ENCODE peak calls at places on chromosomes 4 and X, in five cellular contexts. One of them, this sample, is unnamed.

GRCh38 chr4:131499139-131499873 is 1649.8 kb upstream of the PCDH10 start:
- DNase-seq in GM12865: no peak
- DNase-seq in AG09319: no peak
- DNase-seq in neural crest cell: no peak
- DNase-seq in B cell: no peak
- DNase-seq in this sample: no peak

GRCh38 chr4:31187979-31188378 is 467.8 kb downstream of the PCDH7 start:
- DNase-seq in GM12865: no peak
- DNase-seq in neural crest cell: no peak
- DNase-seq in AG09319: no peak
- DNase-seq in B cell: no peak
- DNase-seq in this sample: no peak

GRCh38 chr4:153780876-153781275 is 8.0 kb downstream of the SFRP2 start:
- DNase-seq in B cell: no peak
- DNase-seq in neural crest cell: no peak
- DNase-seq in GM12865: peak; percentile 37
- DNase-seq in AG09319: no peak
- DNase-seq in this sample: no peak

GRCh38 chr4:40621592-40622512 is 7.8 kb downstream of the RBM47 start:
- DNase-seq in B cell: peak; percentile 45
- DNase-seq in neural crest cell: no peak
- DNase-seq in AG09319: peak; percentile 94
- DNase-seq in GM12865: peak; percentile 95
- DNase-seq in this sample: peak; percentile 56

GRCh38 chr4:16693641-16694040 is 204.8 kb downstream of the LDB2 start:
- DNase-seq in GM12865: no peak
- DNase-seq in neural crest cell: no peak
- DNase-seq in AG09319: no peak
- DNase-seq in B cell: no peak
- DNase-seq in this sample: no peak

GRCh38 chr4:48173055-48173991 is 39.3 kb upstream of the TXK start:
- DNase-seq in AG09319: peak; percentile 24
- DNase-seq in neural crest cell: no peak
- DNase-seq in GM12865: peak; percentile 70
- DNase-seq in B cell: no peak
- DNase-seq in this sample: peak; percentile 16

GRCh38 chr4:133618963-133619362 is 469.9 kb downstream of the PCDH10 start:
- DNase-seq in neural crest cell: no peak
- DNase-seq in GM12865: no peak
- DNase-seq in AG09319: no peak
- DNase-seq in B cell: no peak
- DNase-seq in this sample: no peak

GRCh38 chrX:70979136-70979762 is 48.4 kb upstream of the SLC7A3 start:
- DNase-seq in B cell: no peak
- DNase-seq in GM12865: peak; percentile 10
- DNase-seq in AG09319: no peak
- DNase-seq in neural crest cell: no peak
- DNase-seq in this sample: peak; percentile 9

GRCh38 chrX:19658030-19658429 is 142.7 kb upstream of the MAP3K15 start:
- DNase-seq in AG09319: no peak
- DNase-seq in B cell: no peak
- DNase-seq in neural crest cell: no peak
- DNase-seq in GM12865: no peak
- DNase-seq in this sample: no peak

GRCh38 chr4:1678244-1678643 is 5.9 kb downstream of the FAM53A start:
- DNase-seq in B cell: no peak
- DNase-seq in GM12865: no peak
- DNase-seq in AG09319: no peak
- DNase-seq in neural crest cell: no peak
- DNase-seq in this sample: no peak

GRCh38 chr4:20262221-20262620 is 10.5 kb downstream of the SLIT2 start:
- DNase-seq in GM12865: no peak
- DNase-seq in neural crest cell: no peak
- DNase-seq in B cell: no peak
- DNase-seq in AG09319: no peak
- DNase-seq in this sample: no peak

GRCh38 chrX:107025538-107025937 is 25.5 kb upstream of the MORC4 start:
- DNase-seq in B cell: no peak
- DNase-seq in GM12865: peak; percentile 20
- DNase-seq in AG09319: no peak
- DNase-seq in neural crest cell: no peak
- DNase-seq in this sample: peak; percentile 8

GRCh38 chrX:73849054-73849453 is 286.1 kb downstream of the CHIC1 start:
- DNase-seq in GM12865: no peak
- DNase-seq in AG09319: no peak
- DNase-seq in B cell: no peak
- DNase-seq in neural crest cell: no peak
- DNase-seq in this sample: no peak

GRCh38 chr4:76904646-76905190 is 6.8 kb upstream of the SOWAHB start:
- DNase-seq in neural crest cell: no peak
- DNase-seq in AG09319: no peak
- DNase-seq in GM12865: no peak
- DNase-seq in B cell: no peak
- DNase-seq in this sample: no peak

GRCh38 chr4:135238940-135239339 is 1037.4 kb upstream of the PABPC4L start:
- DNase-seq in GM12865: no peak
- DNase-seq in AG09319: no peak
- DNase-seq in B cell: no peak
- DNase-seq in neural crest cell: no peak
- DNase-seq in this sample: no peak

GRCh38 chr4:185549095-185549494 is 13.8 kb upstream of the PDLIM3 start:
- DNase-seq in B cell: no peak
- DNase-seq in GM12865: no peak
- DNase-seq in neural crest cell: no peak
- DNase-seq in AG09319: no peak
- DNase-seq in this sample: no peak

GRCh38 chr4:14025093-14025492 is 397.6 kb upstream of the BOD1L1 start:
- DNase-seq in B cell: no peak
- DNase-seq in AG09319: no peak
- DNase-seq in neural crest cell: no peak
- DNase-seq in GM12865: no peak
- DNase-seq in this sample: no peak

GRCh38 chr4:17447056-17447455 is 64.8 kb downstream of the QDPR start:
- DNase-seq in B cell: no peak
- DNase-seq in AG09319: no peak
- DNase-seq in GM12865: no peak
- DNase-seq in neural crest cell: no peak
- DNase-seq in this sample: no peak

GRCh38 chr4:81366786-81367185 is 104.9 kb downstream of the RASGEF1B start:
- DNase-seq in B cell: no peak
- DNase-seq in AG09319: no peak
- DNase-seq in GM12865: no peak
- DNase-seq in neural crest cell: no peak
- DNase-seq in this sample: no peak

GRCh38 chr4:127759893-127760292 is 22.2 kb upstream of the HSPA4L start:
- DNase-seq in neural crest cell: no peak
- DNase-seq in GM12865: no peak
- DNase-seq in AG09319: no peak
- DNase-seq in B cell: no peak
- DNase-seq in this sample: no peak

GRCh38 chr4:32841217-32841616 is 2121.0 kb downstream of the PCDH7 start:
- DNase-seq in AG09319: no peak
- DNase-seq in GM12865: no peak
- DNase-seq in B cell: no peak
- DNase-seq in neural crest cell: no peak
- DNase-seq in this sample: no peak

GRCh38 chr4:22607382-22607781 is 85.4 kb upstream of the GBA3 start:
- DNase-seq in GM12865: peak; percentile 70
- DNase-seq in B cell: peak; percentile 22
- DNase-seq in AG09319: peak; percentile 12
- DNase-seq in neural crest cell: no peak
- DNase-seq in this sample: peak; percentile 14

GRCh38 chr4:81923140-81923539 is 450.7 kb downstream of the HNRNPD start:
- DNase-seq in neural crest cell: no peak
- DNase-seq in B cell: no peak
- DNase-seq in GM12865: no peak
- DNase-seq in AG09319: no peak
- DNase-seq in this sample: no peak

GRCh38 chr4:119627267-119628190 is 1.1 kb downstream of the PDE5A start:
- DNase-seq in AG09319: peak; percentile 70
- DNase-seq in neural crest cell: peak; percentile 51
- DNase-seq in GM12865: peak; percentile 52
- DNase-seq in B cell: peak; percentile 86
- DNase-seq in this sample: peak; percentile 84

GRCh38 chrX:48992341-48992740 is 9.7 kb downstream of the GRIPAP1 start:
- DNase-seq in B cell: no peak
- DNase-seq in AG09319: no peak
- DNase-seq in GM12865: no peak
- DNase-seq in neural crest cell: no peak
- DNase-seq in this sample: no peak

GRCh38 chr4:174461438-174462106 is 60.7 kb downstream of the HPGD start:
- DNase-seq in B cell: no peak
- DNase-seq in neural crest cell: no peak
- DNase-seq in GM12865: no peak
- DNase-seq in AG09319: no peak
- DNase-seq in this sample: no peak

GRCh38 chr4:174815282-174815681 is 13.8 kb downstream of the GLRA3 start:
- DNase-seq in GM12865: no peak
- DNase-seq in neural crest cell: no peak
- DNase-seq in AG09319: no peak
- DNase-seq in B cell: no peak
- DNase-seq in this sample: no peak

GRCh38 chrX:115017455-115017854 is at the start of gene IL13RA2:
- DNase-seq in GM12865: no peak
- DNase-seq in neural crest cell: no peak
- DNase-seq in B cell: no peak
- DNase-seq in AG09319: no peak
- DNase-seq in this sample: no peak

GRCh38 chr4:80142396-80143304 is 54.7 kb upstream of the PRDM8 start:
- DNase-seq in neural crest cell: no peak
- DNase-seq in GM12865: no peak
- DNase-seq in B cell: no peak
- DNase-seq in AG09319: no peak
- DNase-seq in this sample: no peak

DNA sequence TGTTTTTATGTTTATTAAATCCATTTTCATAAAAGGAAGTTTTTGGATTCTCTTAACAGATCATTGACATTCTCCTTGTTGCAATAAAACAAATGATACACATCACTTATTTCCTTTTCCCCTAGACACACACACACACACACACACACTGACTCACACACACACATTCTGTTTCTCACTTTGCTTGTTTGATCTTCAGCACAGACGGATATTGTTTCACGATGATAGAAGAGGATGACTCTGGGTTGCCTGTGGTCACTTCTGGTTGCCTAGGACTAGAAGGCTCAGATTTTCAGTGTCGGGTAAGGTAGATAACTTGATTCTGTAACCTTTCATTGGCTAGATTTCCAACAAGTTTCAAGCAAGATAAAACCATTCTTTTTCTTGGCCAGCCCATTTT is 356.8 kb downstream of the BMPR1B start:
- DNase-seq in neural crest cell: no peak
- DNase-seq in GM12865: no peak
- DNase-seq in AG09319: no peak
- DNase-seq in B cell: no peak
- DNase-seq in this sample: no peak
- TF ChIP-seq CTCF in neural crest cell: no peak
- TF ChIP-seq CTCF in GM12865: no peak
- TF ChIP-seq CTCF in AG09319: no peak
- TF ChIP-seq CTCF in B cell: no peak
- TF ChIP-seq CTCF in this sample: no peak

GRCh38 chrX:131675596-131676194 is 131.8 kb downstream of the OR13H1 start:
- DNase-seq in GM12865: peak; percentile 3
- DNase-seq in B cell: no peak
- DNase-seq in neural crest cell: no peak
- DNase-seq in AG09319: no peak
- DNase-seq in this sample: peak; percentile 38
- TF ChIP-seq CTCF in GM12865: peak; percentile 22
- TF ChIP-seq CTCF in B cell: peak; percentile 17
- TF ChIP-seq CTCF in neural crest cell: peak; percentile 71
- TF ChIP-seq CTCF in AG09319: peak; percentile 49
- TF ChIP-seq CTCF in this sample: peak; percentile 26

GRCh38 chr4:115119804-115120352 is 6.5 kb upstream of the NDST4 start:
- DNase-seq in B cell: no peak
- DNase-seq in AG09319: no peak
- DNase-seq in GM12865: no peak
- DNase-seq in neural crest cell: no peak
- DNase-seq in this sample: no peak
- TF ChIP-seq CTCF in B cell: no peak
- TF ChIP-seq CTCF in AG09319: peak; percentile 3
- TF ChIP-seq CTCF in GM12865: no peak
- TF ChIP-seq CTCF in neural crest cell: peak; percentile 47
- TF ChIP-seq CTCF in this sample: no peak

GRCh38 chrX:10326578-10326977 is 169.8 kb downstream of the CLCN4 start:
- DNase-seq in neural crest cell: no peak
- DNase-seq in AG09319: peak; percentile 4
- DNase-seq in GM12865: peak; percentile 2
- DNase-seq in B cell: no peak
- DNase-seq in this sample: no peak
- TF ChIP-seq CTCF in neural crest cell: peak; percentile 21
- TF ChIP-seq CTCF in AG09319: peak; percentile 41
- TF ChIP-seq CTCF in GM12865: no peak
- TF ChIP-seq CTCF in B cell: no peak
- TF ChIP-seq CTCF in this sample: peak; percentile 12

GRCh38 chrX:51144828-51145442 is 187.7 kb upstream of the NUDT10 start:
- DNase-seq in AG09319: no peak
- DNase-seq in B cell: peak; percentile 34
- DNase-seq in GM12865: peak; percentile 43
- DNase-seq in neural crest cell: peak; percentile 33
- DNase-seq in this sample: peak; percentile 21

GRCh38 chrX:51148848-51149247 is 183.8 kb upstream of the NUDT10 start:
- DNase-seq in GM12865: no peak
- DNase-seq in neural crest cell: no peak
- DNase-seq in B cell: no peak
- DNase-seq in AG09319: no peak
- DNase-seq in this sample: no peak
- TF ChIP-seq CTCF in GM12865: no peak
- TF ChIP-seq CTCF in neural crest cell: peak; percentile 59
- TF ChIP-seq CTCF in B cell: no peak
- TF ChIP-seq CTCF in AG09319: no peak
- TF ChIP-seq CTCF in this sample: no peak

GRCh38 chrX:153438522-153438921 is 7.3 kb downstream of the TREX2 start:
- DNase-seq in AG09319: no peak
- DNase-seq in B cell: no peak
- DNase-seq in neural crest cell: no peak
- DNase-seq in GM12865: peak; percentile 17
- DNase-seq in this sample: no peak
- TF ChIP-seq CTCF in AG09319: peak; percentile 48
- TF ChIP-seq CTCF in B cell: no peak
- TF ChIP-seq CTCF in neural crest cell: peak; percentile 39
- TF ChIP-seq CTCF in GM12865: peak; percentile 5
- TF ChIP-seq CTCF in this sample: peak; percentile 10

DNA sequence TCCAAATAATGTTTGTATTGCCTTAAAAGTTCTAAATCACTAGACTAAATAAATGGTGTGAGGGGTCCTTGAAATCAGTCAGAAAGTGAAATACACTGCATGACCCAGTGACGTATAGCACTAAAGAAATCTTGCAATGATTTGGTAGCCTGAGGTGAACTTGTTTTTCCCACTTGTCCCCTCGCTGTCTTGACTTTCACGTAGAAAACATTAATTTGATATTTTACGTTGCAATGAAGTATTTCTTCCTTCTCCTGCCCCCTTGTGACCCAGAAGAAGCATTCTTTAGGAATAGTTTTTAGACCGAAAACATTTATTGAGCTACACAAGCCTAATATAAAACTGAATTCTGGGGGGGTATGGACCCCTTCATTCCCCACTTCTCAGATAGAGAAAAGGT is 3.7 kb downstream of the KLB start:
- DNase-seq in AG09319: no peak
- DNase-seq in neural crest cell: no peak
- DNase-seq in GM12865: peak; percentile 3
- DNase-seq in B cell: no peak
- DNase-seq in this sample: no peak
- TF ChIP-seq CTCF in AG09319: peak; percentile 38
- TF ChIP-seq CTCF in neural crest cell: no peak
- TF ChIP-seq CTCF in GM12865: peak; percentile 10
- TF ChIP-seq CTCF in B cell: no peak
- TF ChIP-seq CTCF in this sample: peak; percentile 24

This sample was measured in GM10248.